ENCODE peak calls at places on chromosome 22, in eight cellular contexts. D is thoracic aorta, Z is colonic mucosa, X is neuronal stem cell, C is MM.1S, T is HepG2, H is right lobe of liver, Y is tibial nerve. L is an unnamed sample.

GRCh38 chr22:23376256-23376655 is 195.9 kb downstream of the BCR start:
- DNase-seq in D (no peak), Z (peak; percentile 59), X (no peak), C (peak; percentile 55), T (peak; percentile 18), H (no peak), Y (no peak), L (no peak)

GRCh38 chr22:40203568-40203967 is 25.8 kb downstream of the TNRC6B start:
- DNase-seq in D (no peak), Z (no peak), X (no peak), C (peak; percentile 78), T (no peak), H (no peak), Y (no peak), L (no peak)

GRCh38 chr22:29071261-29072045 is 1.4 kb upstream of the KREMEN1 start:
- DNase-seq in D (no peak), Z (peak; percentile 78), X (peak; percentile 56), C (peak; percentile 79), T (peak; percentile 71), H (peak; percentile 58), Y (no peak), L (peak; percentile 72)

GRCh38 chr22:45438364-45438763 is 24.9 kb downstream of the RIBC2 start:
- DNase-seq in D (no peak), Z (no peak), X (no peak), C (no peak), T (no peak), H (no peak), Y (no peak), L (no peak)

GRCh38 chr22:27474711-27475547 is 326.6 kb downstream of the MN1 start:
- DNase-seq in D (no peak), Z (no peak), X (no peak), C (no peak), T (no peak), H (no peak), Y (no peak), L (no peak)

GRCh38 chr22:46352691-46353386 is 17.3 kb downstream of the TRMU start:
- DNase-seq in D (no peak), Z (no peak), X (no peak), C (no peak), T (no peak), H (no peak), Y (no peak), L (no peak)

GRCh38 chr22:24180316-24181087 is 785 bp upstream of the SUSD2 start:
- DNase-seq in D (no peak), Z (no peak), X (no peak), C (no peak), T (no peak), H (no peak), Y (no peak), L (no peak)

GRCh38 chr22:43109511-43109910 is 1.0 kb upstream of the BIK start:
- DNase-seq in D (no peak), Z (no peak), X (no peak), C (no peak), T (no peak), H (no peak), Y (no peak), L (no peak)

GRCh38 chr22:47110817-47111443 is 348.5 kb downstream of the TBC1D22A start:
- DNase-seq in D (no peak), Z (no peak), X (no peak), C (no peak), T (no peak), H (no peak), Y (no peak), L (no peak)

GRCh38 chr22:25814685-25815084 is 72.7 kb downstream of the MYO18B start:
- DNase-seq in D (no peak), Z (no peak), X (no peak), C (no peak), T (no peak), H (no peak), Y (no peak), L (no peak)
- H3K9me3 ChIP-seq in D (no peaks in the 10 kb centered on the region), Z (no peaks in the 10 kb centered on the region), X (no peaks in the 10 kb centered on the region), C (no peaks in the 10 kb centered on the region), T (no peaks in the 10 kb centered on the region), H (no peaks in the 10 kb centered on the region), Y (no peaks in the 10 kb centered on the region), L (no peaks in the 10 kb centered on the region)

GRCh38 chr22:41488076-41488475 is 19.2 kb downstream of the ACO2 start:
- DNase-seq in D (no peak), Z (no peak), X (no peak), C (no peak), T (no peak), H (no peak), Y (no peak), L (no peak)
- H3K27ac ChIP-seq in D (no peak overlapping the region), Z (no peak overlapping the region), X (no peak overlapping the region), C (no peak overlapping the region), T (no peak overlapping the region), H (no peak overlapping the region), Y (no peak overlapping the region), L (peak overlapping the region; percentile 29)

GRCh38 chr22:41688365-41689211 is at the start of gene SNU13:
- DNase-seq in D (peak; percentile 68), Z (peak; percentile 95), X (peak; percentile 82), C (peak; percentile 98), T (peak; percentile 88), H (peak; percentile 93), Y (peak; percentile 84), L (peak; percentile 71)
- H3K9me3 ChIP-seq in D (no peaks in the 10 kb centered on the region), Z (no peaks in the 10 kb centered on the region), X (no peaks in the 10 kb centered on the region), C (no peaks in the 10 kb centered on the region), T (no peaks in the 10 kb centered on the region), H (no peaks in the 10 kb centered on the region), Y (no peaks in the 10 kb centered on the region), L (no peaks in the 10 kb centered on the region)

GRCh38 chr22:19765477-19766234 is 5.1 kb downstream of the TBX1 start:
- DNase-seq in D (no peak), Z (no peak), X (no peak), C (no peak), T (no peak), H (no peak), Y (no peak), L (no peak)
- H3K27ac ChIP-seq in D (no peak overlapping the region), Z (no peak overlapping the region), X (no peak overlapping the region), C (no peak overlapping the region), T (no peak overlapping the region), H (no peak overlapping the region), Y (no peak overlapping the region), L (no peak overlapping the region)

DNA sequence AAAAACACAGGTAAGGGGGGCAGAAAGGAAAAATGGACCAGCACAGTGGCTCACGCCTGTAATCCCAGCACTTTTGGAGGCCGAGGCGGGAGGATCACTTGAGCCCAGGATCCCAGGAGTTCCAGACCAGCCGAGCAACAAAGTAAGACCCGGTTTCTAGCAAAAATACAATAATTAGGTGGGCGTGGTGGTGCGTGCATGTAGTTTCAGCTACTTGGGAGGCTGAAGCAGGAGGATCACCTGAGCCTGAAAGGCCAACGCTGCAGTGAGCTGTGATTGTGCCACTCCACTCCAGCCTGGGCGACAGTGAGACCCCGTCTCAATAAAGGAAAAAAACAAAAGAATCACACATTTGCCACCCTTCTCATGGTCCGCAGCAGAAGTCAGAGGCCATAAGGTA is 519.4 kb downstream of the BRD1 start:
- DNase-seq in D (no peak), Z (peak; percentile 3), X (no peak), C (no peak), T (no peak), H (no peak), Y (no peak), L (no peak)
- H3K9me3 ChIP-seq in D (no peaks in the 10 kb centered on the region), Z (no peaks in the 10 kb centered on the region), X (no peaks in the 10 kb centered on the region), C (no peaks in the 10 kb centered on the region), T (no peaks in the 10 kb centered on the region), H (no peaks in the 10 kb centered on the region), Y (no peaks in the 10 kb centered on the region), L (no peaks in the 10 kb centered on the region)